ENCODE peak calls at places on chromosomes 16 and 17, in ten cellular contexts. S is DMS 273 treated with DMSO at 0.1 percent for 48 hours; W is KBM-7; T is stimulated activated CD4-positive, alpha-beta T cell treated with anti-CD3 and anti-CD28 coated beads, Interleukin-1b, Interleukin-23, amount 100 ng/mL, for 1 hour; M is EL; B is HCEC 1CT; K is NCI-H1105 treated with DMSO at 0.1 percent for 48 hours; P is NCI-H1417; I is A549; G is Right ventricle myocardium superior. E is an unnamed sample.

GRCh38 chr17:38421224-38421841 is 6.9 kb upstream of the ARHGAP23 start:
- DNase-seq in W (no peak), K (no peak), T (no peak), G (no peak), P (peak; percentile 17), B (no peak), M (peak; percentile 67), S (no peak), I (no peak), E (peak; percentile 75)

GRCh38 chr17:81239714-81240555 is 817 bp downstream of the NDUFAF8 start:
- DNase-seq in I (peak; percentile 54), B (no peak), T (no peak), G (no peak), K (peak; percentile 10), M (peak; percentile 33), W (peak; percentile 57), P (peak; percentile 61), S (no peak), E (peak; percentile 40)

GRCh38 chr16:78729687-78730086 is 630.2 kb downstream of the WWOX start:
- DNase-seq in P (no peak), W (no peak), T (no peak), M (no peak), K (no peak), B (no peak), S (no peak), I (no peak), G (no peak), E (no peak)

GRCh38 chr17:65750678-65751077 is 189.2 kb upstream of the AXIN2 start:
- DNase-seq in B (peak; percentile 92), I (peak; percentile 91), P (peak; percentile 51), M (peak; percentile 96), T (no peak), S (peak; percentile 46), K (peak; percentile 82), G (peak; percentile 85), W (peak; percentile 13), E (no peak)

GRCh38 chr17:59684967-59685366 is 22.3 kb downstream of the PTRH2 start:
- DNase-seq in M (no peak), S (no peak), B (no peak), I (no peak), K (no peak), P (no peak), T (no peak), W (no peak), G (no peak), E (no peak)

GRCh38 chr17:57665128-57665527 is 80.0 kb downstream of the CCDC182 start:
- DNase-seq in I (no peak), T (no peak), S (no peak), P (peak; percentile 95), K (peak; percentile 97), W (no peak), M (no peak), G (no peak), B (no peak), E (peak; percentile 71)

GRCh38 chr17:61201211-61201610 is 198.4 kb upstream of the TBX2 start:
- DNase-seq in I (peak; percentile 91), P (no peak), S (no peak), B (peak; percentile 97), G (no peak), W (no peak), T (no peak), K (no peak), M (peak; percentile 97), E (no peak)

GRCh38 chr17:36901506-36901905 is 35.8 kb upstream of the LHX1 start:
- DNase-seq in B (no peak), I (peak; percentile 70), K (no peak), T (no peak), M (peak; percentile 23), G (no peak), S (no peak), P (no peak), W (no peak), E (no peak)

GRCh38 chr16:85162478-85163277 is 50.4 kb upstream of the CIBAR2 start:
- DNase-seq in B (peak; percentile 78), T (no peak), K (no peak), G (peak; percentile 80), I (no peak), S (peak; percentile 26), P (no peak), M (peak; percentile 79), W (no peak), E (no peak)

GRCh38 chr17:41500131-41500911 is 5.1 kb downstream of the KRT13 start:
- DNase-seq in T (no peak), S (no peak), M (peak; percentile 72), W (no peak), P (no peak), I (peak; percentile 50), K (no peak), G (no peak), B (peak; percentile 72), E (no peak)

GRCh38 chr16:85374571-85374872 is 238.6 kb upstream of the GSE1 start:
- DNase-seq in M (no peak), P (no peak), G (no peak), I (no peak), S (no peak), B (no peak), W (no peak), T (no peak), K (peak; percentile 7), E (no peak)

GRCh38 chr17:75679706-75680201 is 12.6 kb downstream of the SAP30BP start:
- DNase-seq in P (no peak), K (no peak), B (no peak), S (no peak), M (peak; percentile 38), T (no peak), W (no peak), G (no peak), I (peak; percentile 89), E (no peak)

GRCh38 chr16:48378836-48379235 is 6.4 kb downstream of the SIAH1 start:
- DNase-seq in W (no peak), I (no peak), T (no peak), M (no peak), B (no peak), S (no peak), G (no peak), K (no peak), P (no peak), E (no peak)

GRCh38 chr16:4917117-4917516 is 19.8 kb downstream of the PPL start:
- DNase-seq in I (no peak), S (no peak), K (no peak), M (peak; percentile 34), T (no peak), W (no peak), P (no peak), B (peak; percentile 68), G (no peak), E (no peak)

GRCh38 chr16:67423634-67424575 is 7.0 kb upstream of the HSD11B2 start:
- DNase-seq in M (no peak), K (no peak), I (no peak), P (no peak), B (no peak), G (no peak), S (no peak), T (no peak), W (no peak), E (no peak)

GRCh38 chr17:28946239-28946638 is 5.1 kb downstream of the PHF12 start:
- DNase-seq in K (no peak), G (no peak), W (no peak), T (no peak), I (no peak), M (peak; percentile 87), P (no peak), B (no peak), S (no peak), E (no peak)

GRCh38 chr17:50487213-50488096 is 8.8 kb downstream of the RSAD1 start:
- DNase-seq in M (peak; percentile 37), S (no peak), P (no peak), B (peak; percentile 3), I (no peak), W (no peak), K (peak; percentile 2), G (no peak), T (no peak), E (no peak)

GRCh38 chr16:73399486-73399885 is 351.6 kb upstream of the ZFHX3 start:
- DNase-seq in M (no peak), T (no peak), I (no peak), W (no peak), B (no peak), G (no peak), K (no peak), P (no peak), S (no peak), E (no peak)

GRCh38 chr17:74153821-74154430 is 49.6 kb upstream of the RPL38 start:
- DNase-seq in G (no peak), M (no peak), T (no peak), K (no peak), B (no peak), W (no peak), S (no peak), I (no peak), P (no peak), E (no peak)

GRCh38 chr16:69867796-69868565 is 83.2 kb upstream of the CLEC18A start:
- DNase-seq in P (no peak), I (no peak), M (no peak), G (no peak), B (no peak), K (no peak), T (no peak), W (no peak), S (no peak), E (no peak)

GRCh38 chr17:74694081-74694480 is 18.6 kb downstream of the CD300LF start:
- DNase-seq in I (no peak), K (no peak), M (no peak), G (no peak), T (no peak), S (no peak), B (no peak), W (no peak), P (no peak), E (no peak)

GRCh38 chr16:85209526-85210121 is 97.4 kb upstream of the CIBAR2 start:
- DNase-seq in P (no peak), I (no peak), B (no peak), T (no peak), K (no peak), M (no peak), W (no peak), S (no peak), G (peak; percentile 82), E (no peak)

E was measured in NCI-H524.